ENCODE peak calls at places on chromosomes 12 and 14, in seven cellular contexts. V is ovary, K is body of pancreas, R is Peyer's patch, T is dorsolateral prefrontal cortex, H is hepatocyte, G is SK-N-SH. I is an unnamed sample.

GRCh38 chr12:59916988-59917387 is 321.2 kb downstream of the SLC16A7 start:
- DNase-seq in V (no peak), K (no peak), R (no peak), T (no peak), H (no peak), G (no peak), I (no peak)

GRCh38 chr12:14454098-14454907 is 88.8 kb downstream of the ATF7IP start:
- DNase-seq in V (no peak), K (peak; percentile 23), R (no peak), T (no peak), H (peak; percentile 35), G (peak; percentile 26), I (no peak)

GRCh38 chr12:123431951-123432886 is 4.3 kb downstream of the RILPL2 start:
- DNase-seq in V (no peak), K (no peak), R (no peak), T (no peak), H (no peak), G (no peak), I (no peak)

GRCh38 chr14:89617471-89618291 is 200.6 kb upstream of the FOXN3 start:
- DNase-seq in V (no peak), K (peak; percentile 55), R (peak; percentile 60), T (no peak), H (peak; percentile 35), G (peak; percentile 66), I (peak; percentile 70)

GRCh38 chr12:76919388-76920181 is 40.8 kb upstream of the CSRP2 start:
- DNase-seq in V (no peak), K (no peak), R (no peak), T (no peak), H (no peak), G (no peak), I (no peak)

GRCh38 chr14:78697341-78697740 is 527.2 kb downstream of the NRXN3 start:
- DNase-seq in V (no peak), K (no peak), R (no peak), T (no peak), H (peak; percentile 20), G (peak; percentile 17), I (no peak)

GRCh38 chr12:113463746-113464743 is 7.6 kb downstream of the LHX5 start:
- DNase-seq in V (no peak), K (no peak), R (no peak), T (no peak), H (no peak), G (peak; percentile 41), I (no peak)

GRCh38 chr12:56267443-56268071 is 815 bp downstream of the COQ10A start:
- DNase-seq in V (no peak), K (peak; percentile 45), R (no peak), T (no peak), H (peak; percentile 37), G (peak; percentile 53), I (no peak)

GRCh38 chr12:88833641-88834116 is 253.4 kb upstream of the KITLG start:
- DNase-seq in V (no peak), K (no peak), R (no peak), T (no peak), H (no peak), G (no peak), I (no peak)

GRCh38 chr14:26935733-26936132 is 337.9 kb upstream of the NOVA1 start:
- DNase-seq in V (no peak), K (no peak), R (no peak), T (no peak), H (no peak), G (no peak), I (no peak)

GRCh38 chr14:26947265-26947664 is 349.4 kb upstream of the NOVA1 start:
- DNase-seq in V (no peak), K (no peak), R (no peak), T (no peak), H (no peak), G (no peak), I (no peak)

GRCh38 chr14:26939756-26940155 is 341.9 kb upstream of the NOVA1 start:
- DNase-seq in V (no peak), K (no peak), R (no peak), T (no peak), H (no peak), G (no peak), I (no peak)

GRCh38 chr14:26938054-26938453 is 340.2 kb upstream of the NOVA1 start:
- DNase-seq in V (no peak), K (no peak), R (no peak), T (no peak), H (no peak), G (no peak), I (no peak)

DNA sequence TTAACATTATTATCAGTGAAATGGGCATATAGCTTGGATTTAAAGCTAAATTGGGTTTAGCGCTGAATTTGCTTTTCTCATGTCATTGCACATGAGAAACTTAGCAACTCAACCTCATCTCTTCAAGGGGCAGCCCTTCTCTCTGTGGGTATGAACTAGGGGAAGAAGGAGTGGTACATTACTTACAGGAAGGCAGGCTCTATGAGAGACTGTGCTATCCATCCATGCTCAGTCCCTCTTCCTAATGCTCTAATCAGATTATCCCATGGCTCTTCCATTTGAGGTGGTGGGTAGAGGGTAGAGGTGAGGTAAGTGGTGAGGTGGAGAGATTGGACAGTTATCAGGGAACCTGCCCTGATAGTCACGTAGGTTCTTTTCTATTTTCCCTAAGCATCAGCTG is 343.7 kb upstream of the NOVA1 start:
- DNase-seq in V (no peak), K (no peak), R (no peak), T (no peak), H (no peak), G (no peak), I (no peak)
- H3K4me3 ChIP-seq in V (no peak overlapping the region), K (no peak overlapping the region), R (no peak overlapping the region), T (no peak overlapping the region), H (no peak overlapping the region), G (no peak overlapping the region), I (no peak overlapping the region)

GRCh38 chr12:85820117-85820516 is 16.1 kb downstream of the RASSF9 start:
- DNase-seq in V (no peak), K (no peak), R (no peak), T (no peak), H (no peak), G (no peak), I (no peak)
- H3K27me3 ChIP-seq in V (no peaks in the 10 kb centered on the region), K (no peaks in the 10 kb centered on the region), R (no peaks in the 10 kb centered on the region), T (no peaks in the 10 kb centered on the region), H (no peaks in the 10 kb centered on the region), G (no peaks in the 10 kb centered on the region), I (no peaks in the 10 kb centered on the region)

GRCh38 chr14:63045612-63046320 is 508 bp upstream of the KCNH5 start:
- DNase-seq in V (peak; percentile 12), K (peak; percentile 57), R (no peak), T (peak; percentile 22), H (peak; percentile 70), G (peak; percentile 84), I (no peak)
- H3K4me3 ChIP-seq in V (no peak overlapping the region), K (no peak overlapping the region), R (no peak overlapping the region), T (peak overlapping the region; percentile 77), H (peak overlapping the region; percentile 17), G (peak overlapping the region; percentile 62), I (no peak overlapping the region)

DNA sequence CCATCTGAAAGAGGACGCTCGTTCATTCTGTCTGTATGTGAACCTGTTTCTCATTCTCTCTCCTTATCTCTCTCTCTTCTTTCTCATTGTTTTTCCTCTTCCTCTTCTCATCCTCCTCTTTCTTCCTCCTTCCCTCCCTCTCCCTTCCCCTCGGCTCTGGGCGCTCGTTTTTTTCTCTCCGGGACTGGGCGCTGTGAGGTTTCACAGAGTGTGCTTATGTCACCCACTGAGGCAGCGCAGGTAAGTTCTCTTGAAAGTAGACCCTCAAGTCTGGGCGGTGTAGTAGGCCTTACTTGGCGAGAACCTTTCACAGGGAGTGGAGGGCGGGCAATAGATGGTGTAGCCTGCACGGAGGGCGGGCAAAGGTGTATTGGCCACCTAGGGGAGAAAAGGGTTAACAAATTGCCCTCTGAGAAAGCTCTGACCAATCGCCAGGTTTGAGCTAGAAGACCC is 4.5 kb upstream of the SIX1 start:
- DNase-seq in V (no peak), K (no peak), R (no peak), T (no peak), H (no peak), G (no peak), I (no peak)
- H3K27me3 ChIP-seq in V (peaks cover 3% of the 10 kb centered on the region), K (peaks cover 5% of the 10 kb centered on the region), R (peaks cover 7% of the 10 kb centered on the region), T (peaks cover 89% of the 10 kb centered on the region), H (peaks cover 96% of the 10 kb centered on the region), G (no peaks in the 10 kb centered on the region), I (peaks cover 48% of the 10 kb centered on the region)

GRCh38 chr12:38138225-38139221 is 178.1 kb upstream of the ALG10B start:
- DNase-seq in V (peak; percentile 69), K (peak; percentile 86), R (peak; percentile 54), T (no peak), H (peak; percentile 73), G (peak; percentile 72), I (peak; percentile 80)
- H3K4me3 ChIP-seq in V (peak overlapping the region; percentile 19), K (peak overlapping the region; percentile 3), R (peak overlapping the region; percentile 40), T (peak overlapping the region; percentile 77), H (no peak overlapping the region), G (peak overlapping the region; percentile 84), I (peak overlapping the region; percentile 18)

GRCh38 chr12:100716949-100717732 is 77.4 kb upstream of the ANO4 start:
- DNase-seq in V (no peak), K (no peak), R (no peak), T (no peak), H (peak; percentile 48), G (peak; percentile 71), I (no peak)

GRCh38 chr12:100718212-100718611 is 76.4 kb upstream of the ANO4 start:
- DNase-seq in V (no peak), K (no peak), R (no peak), T (no peak), H (no peak), G (no peak), I (no peak)

GRCh38 chr12:100715976-100716657 is 78.5 kb upstream of the ANO4 start:
- DNase-seq in V (no peak), K (no peak), R (no peak), T (no peak), H (no peak), G (no peak), I (no peak)

GRCh38 chr12:100716658-100716948 is 78.0 kb upstream of the ANO4 start:
- DNase-seq in V (no peak), K (no peak), R (no peak), T (no peak), H (peak; percentile 18), G (no peak), I (no peak)

DNA sequence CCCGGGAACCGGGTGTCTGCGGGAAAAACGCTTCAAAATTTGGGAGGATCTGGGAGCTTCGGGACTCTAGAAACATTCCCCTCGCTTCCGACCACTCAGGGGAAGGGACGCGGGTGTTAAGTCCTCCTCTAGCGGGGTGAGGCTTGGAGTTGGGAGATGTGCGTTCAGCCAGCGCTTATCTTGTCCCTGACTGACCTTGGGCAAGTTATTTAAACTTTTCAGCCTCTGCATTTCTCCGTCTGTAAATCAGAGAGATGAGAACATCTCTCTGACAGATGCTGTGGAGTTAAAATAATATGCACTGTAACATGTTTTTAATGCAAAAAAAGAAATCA is 76.9 kb upstream of the ANO4 start:
- DNase-seq in V (no peak), K (no peak), R (no peak), T (no peak), H (no peak), G (no peak), I (no peak)
- H3K27me3 ChIP-seq in V (no peaks in the 10 kb centered on the region), K (no peaks in the 10 kb centered on the region), R (no peaks in the 10 kb centered on the region), T (peaks cover 61% of the 10 kb centered on the region), H (peaks cover 71% of the 10 kb centered on the region), G (no peaks in the 10 kb centered on the region), I (no peaks in the 10 kb centered on the region)

I was measured in right atrium auricular region.